ENCODE peak calls at places on chromosomes 13 and 19, in six cellular contexts. Z is neuronal stem cell, I is mesenchymal stem cell, U is IMR-90, W is H9, B is H1. C is an unnamed sample. For H3K27me3, the result is how much of the 10 kb centered on the place peaks cover.

GRCh38 chr13:23506821-23507210 is 63.4 kb upstream of the TNFRSF19 start:
- DNase-seq in Z (no peak), I (peak), U (peak), W (no peak), B (no peak), C (no peak)

GRCh38 chr13:97257228-97257755 is 35.2 kb downstream of the MBNL2 start:
- DNase-seq in Z (no peak), I (no peak), U (no peak), W (no peak), B (no peak), C (peak)

GRCh38 chr13:49546559-49546958 is 38.8 kb downstream of the RCBTB1 start:
- DNase-seq in Z (no peak), I (no peak), U (no peak), W (no peak), B (no peak), C (no peak)

GRCh38 chr19:48397263-48397635 is 3.8 kb downstream of the GRIN2D start:
- DNase-seq in Z (no peak), I (no peak), U (no peak), W (no peak), B (no peak), C (no peak)

GRCh38 chr19:590396-590745 is 690 bp downstream of the HCN2 start:
- DNase-seq in Z (no peak), I (no peak), U (peak), W (no peak), B (no peak), C (peak)

GRCh38 chr19:55678121-55678671 is 3.2 kb downstream of the EPN1 start:
- DNase-seq in Z (no peak), I (no peak), U (no peak), W (no peak), B (no peak), C (no peak)

GRCh38 chr19:6088677-6089063 is 21.6 kb downstream of the RFX2 start:
- DNase-seq in Z (no peak), I (peak), U (peak), W (no peak), B (no peak), C (peak)

GRCh38 chr19:10670187-10670586 is 16.0 kb downstream of the ILF3 start:
- DNase-seq in Z (no peak), I (no peak), U (no peak), W (no peak), B (no peak), C (no peak)

GRCh38 chr13:32496574-32497160 is 41.9 kb downstream of the N4BP2L2 start:
- DNase-seq in Z (no peak), I (no peak), U (no peak), W (no peak), B (no peak), C (peak)

GRCh38 chr13:38872693-38873092 is 117.9 kb downstream of the STOML3 start:
- DNase-seq in Z (peak), I (peak), U (peak), W (peak), B (peak), C (peak)

DNA sequence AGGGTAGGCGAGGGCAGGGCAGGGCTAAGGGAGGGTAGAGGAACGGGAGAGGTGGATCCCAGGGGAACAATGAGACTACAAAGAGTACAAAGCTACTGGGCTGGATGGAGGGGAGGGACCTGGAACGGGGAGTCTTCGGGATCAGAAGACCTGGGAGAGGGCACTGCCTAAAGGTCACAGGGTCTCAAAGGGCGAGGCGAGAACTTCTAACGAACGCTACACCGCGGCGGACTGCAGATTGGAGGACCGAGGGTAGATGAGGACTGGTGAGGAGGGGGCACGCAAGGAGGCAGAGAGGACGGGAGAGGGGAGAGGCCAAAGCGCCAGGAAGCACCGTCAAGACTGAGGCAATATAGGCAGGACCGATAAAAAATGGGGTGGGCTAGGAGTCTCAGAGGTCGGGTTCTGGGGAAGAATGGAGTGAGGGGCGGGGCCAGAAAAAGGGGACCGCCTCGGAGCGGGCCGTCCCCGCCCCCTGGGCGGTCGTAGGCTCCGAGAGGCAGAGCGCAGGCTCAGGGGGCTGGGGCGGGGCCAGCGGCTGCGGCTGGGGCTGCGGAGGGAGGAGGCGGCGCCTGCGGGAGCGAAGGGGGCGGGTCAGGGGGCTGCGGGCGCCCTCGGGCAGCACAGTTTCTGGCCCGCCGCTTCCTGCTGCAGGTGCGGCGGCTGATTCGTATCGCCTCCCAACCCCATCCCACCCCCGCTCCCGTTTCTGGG is 1.3 kb upstream of the KCNC3 start:
- DNase-seq in Z (peak), I (no peak), U (peak), W (peak), B (peak), C (peak)
- H3K27me3 ChIP-seq in Z (under half), I (half or more), U (under half), W (under half), B (under half), C (under half)

DNA sequence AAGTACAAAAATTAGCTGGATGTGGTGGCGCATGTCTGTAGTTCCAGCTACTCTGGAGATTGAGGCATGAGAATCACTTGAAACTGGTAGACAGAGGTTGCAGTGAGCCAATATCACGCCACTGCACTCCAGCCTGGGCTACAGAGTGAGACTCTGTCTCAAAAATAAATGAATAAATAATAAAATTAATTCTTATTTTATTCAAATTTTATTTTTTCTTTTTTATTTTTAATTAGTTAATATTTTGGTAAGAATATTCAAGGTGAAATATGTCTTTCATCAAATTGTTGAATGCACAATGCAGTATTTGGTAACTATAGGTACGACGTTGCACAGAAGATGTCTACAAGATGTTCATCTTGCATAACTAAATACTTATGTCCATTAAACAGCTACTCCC is 110.6 kb upstream of the ATXN8OS start:
- DNase-seq in Z (no peak), I (no peak), U (no peak), W (no peak), B (no peak), C (no peak)
- H3K14ac ChIP-seq in Z (no peak), I (no peak), U (no peak), W (no peak), B (no peak), C (no peak)

GRCh38 chr13:76709851-76710250 is 176.4 kb downstream of the KCTD12 start:
- DNase-seq in Z (no peak), I (no peak), U (peak), W (no peak), B (no peak), C (no peak)
- H2BK120ac ChIP-seq in Z (no peak), I (no peak), U (peak), W (no peak), B (no peak), C (no peak)

DNA sequence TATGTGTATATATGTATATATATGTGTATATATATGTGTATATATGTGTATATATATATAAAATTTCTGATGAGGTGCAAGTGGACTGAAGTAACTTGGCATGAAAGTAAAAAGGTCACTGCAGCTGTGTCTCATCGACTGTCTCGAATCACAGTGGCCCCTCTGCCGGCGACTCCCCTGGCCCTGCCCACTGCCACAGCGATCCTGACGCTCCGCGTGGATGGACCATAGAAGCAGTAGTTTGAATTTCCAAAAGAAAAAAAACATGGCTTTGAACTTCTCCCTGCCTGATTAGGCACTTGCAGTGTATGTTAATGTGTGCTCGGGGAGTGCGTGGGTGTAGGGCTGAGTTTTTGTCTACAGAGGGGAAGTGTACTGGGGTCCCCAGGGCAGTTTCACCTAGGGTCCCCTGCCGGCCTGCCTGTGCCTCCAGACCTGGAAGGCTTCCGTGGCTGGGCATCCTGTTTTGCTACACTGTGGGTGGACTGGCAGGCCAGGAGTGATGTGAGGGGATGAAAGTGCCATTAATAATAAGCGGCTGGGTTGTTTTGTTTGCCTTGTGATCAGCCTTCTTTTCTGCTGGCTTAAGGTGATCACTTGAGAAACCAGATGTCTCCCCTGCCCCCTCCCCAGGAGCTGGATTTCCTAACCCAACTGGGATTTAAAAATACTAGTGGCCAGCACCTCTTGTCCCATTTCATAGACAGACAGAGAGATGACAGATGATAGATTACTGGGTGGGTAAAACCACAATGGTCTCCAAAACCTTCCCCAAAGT is 10.7 kb downstream of the ZIC5 start:
- DNase-seq in Z (no peak), I (no peak), U (no peak), W (no peak), B (no peak), C (no peak)
- H3K27me3 ChIP-seq in Z (under half), I (under half), U (half or more), W (under half), B (under half), C (half or more)

GRCh38 chr13:47822036-47822435 is 179.0 kb downstream of the SUCLA2 start:
- DNase-seq in Z (no peak), I (no peak), U (no peak), W (no peak), B (no peak), C (peak)

GRCh38 chr13:47813683-47814082 is 187.4 kb downstream of the SUCLA2 start:
- DNase-seq in Z (no peak), I (no peak), U (no peak), W (no peak), B (no peak), C (no peak)

GRCh38 chr13:47816835-47817234 is 184.2 kb downstream of the SUCLA2 start:
- DNase-seq in Z (peak), I (no peak), U (no peak), W (no peak), B (no peak), C (no peak)
- H3K14ac ChIP-seq in Z (no peak), I (no peak), U (no peak), W (no peak), B (no peak), C (no peak)

GRCh38 chr13:50840327-50840726 is 3.2 kb downstream of the DLEU7 start:
- DNase-seq in Z (no peak), I (no peak), U (no peak), W (no peak), B (no peak), C (no peak)

GRCh38 chr13:50838031-50838430 is 5.5 kb downstream of the DLEU7 start:
- DNase-seq in Z (no peak), I (no peak), U (no peak), W (no peak), B (no peak), C (no peak)

GRCh38 chr13:50842711-50843255 is 709 bp downstream of the DLEU7 start:
- DNase-seq in Z (no peak), I (no peak), U (no peak), W (peak), B (peak), C (no peak)

GRCh38 chr13:50842246-50842645 is 1.2 kb downstream of the DLEU7 start:
- DNase-seq in Z (no peak), I (no peak), U (no peak), W (no peak), B (no peak), C (no peak)

DNA sequence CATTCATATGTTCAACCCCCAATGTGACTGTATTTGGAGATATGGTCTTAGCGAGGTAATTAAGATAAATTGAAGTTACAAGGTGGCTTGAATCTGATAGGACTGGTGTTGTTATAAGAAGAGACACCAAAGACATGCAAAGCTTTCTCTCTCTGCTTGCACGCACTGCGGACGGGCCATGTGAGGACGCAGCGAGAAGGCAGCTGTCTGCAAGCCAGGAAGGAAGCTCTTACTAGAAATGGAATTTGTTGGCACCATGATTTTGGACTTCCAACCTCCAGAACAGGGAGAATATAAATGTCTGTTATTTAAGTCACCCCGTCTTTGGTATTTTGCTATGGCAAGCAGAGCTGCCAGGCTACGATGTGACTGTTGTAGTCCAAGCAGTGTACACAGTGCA is 4.8 kb downstream of the DLEU7 start:
- DNase-seq in Z (no peak), I (no peak), U (no peak), W (no peak), B (no peak), C (no peak)
- H2BK120ac ChIP-seq in Z (no peak), I (no peak), U (no peak), W (no peak), B (no peak), C (no peak)

DNA sequence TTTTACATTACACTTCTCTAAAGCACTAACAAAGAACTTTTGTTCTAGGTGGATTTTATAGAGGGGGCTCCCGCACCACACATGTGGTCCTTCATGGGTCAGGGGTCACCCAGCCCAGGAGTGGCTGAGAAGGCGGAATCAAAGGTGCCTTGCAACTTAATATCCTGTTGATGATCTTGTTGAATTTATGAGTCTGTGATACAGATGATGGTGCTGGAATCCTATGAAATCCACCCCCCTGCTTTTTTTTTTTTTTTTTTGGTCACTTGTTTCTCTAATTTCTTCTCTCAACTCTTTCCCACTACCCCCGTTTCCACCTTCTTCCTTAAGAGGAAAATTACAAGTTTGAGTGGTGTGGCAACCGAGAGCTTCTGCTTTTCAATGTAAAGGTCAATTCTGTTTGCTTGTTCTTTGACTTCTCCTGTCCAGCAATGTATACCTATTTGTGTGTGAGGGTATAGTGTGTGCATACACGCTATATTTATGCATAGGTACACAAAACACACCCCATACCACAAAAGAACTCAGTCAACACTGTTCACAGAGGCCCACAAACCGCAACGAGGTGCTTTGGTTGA is 4.2 kb upstream of the ZIC2 start:
- DNase-seq in Z (no peak), I (no peak), U (no peak), W (no peak), B (peak), C (no peak)
- H3K27me3 ChIP-seq in Z (under half), I (under half), U (half or more), W (under half), B (under half), C (half or more)

DNA sequence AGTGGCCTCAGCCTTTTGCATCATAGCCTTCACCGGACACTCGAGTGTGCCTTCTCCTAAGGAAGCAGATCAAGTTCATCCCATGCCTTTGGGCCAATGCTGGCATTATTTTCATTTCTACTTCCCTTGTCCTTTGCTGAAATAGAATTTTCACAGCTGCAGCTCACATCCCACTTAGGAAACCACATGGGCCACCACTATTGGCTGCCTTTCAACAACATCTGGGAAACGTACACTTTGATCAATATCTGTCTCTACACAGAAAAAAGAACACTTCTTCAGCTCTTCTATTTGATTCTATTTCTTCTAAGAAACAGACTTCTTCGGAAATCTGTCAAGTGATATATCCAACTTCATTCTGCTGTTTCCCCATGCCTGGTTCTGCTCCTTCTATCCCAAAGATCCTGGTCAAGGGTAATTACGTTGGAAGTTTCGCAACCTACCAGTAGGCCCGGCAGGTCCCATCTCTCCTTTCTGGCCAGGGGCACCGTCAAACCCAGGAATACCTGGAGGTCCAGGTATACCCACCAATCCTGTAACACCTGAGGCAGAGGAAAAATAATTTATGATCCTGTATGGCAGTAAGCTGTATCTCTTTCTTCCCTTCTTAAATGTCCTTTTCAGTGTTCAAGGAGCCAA is 143.8 kb downstream of the COL4A1 start:
- DNase-seq in Z (no peak), I (no peak), U (no peak), W (no peak), B (no peak), C (peak)
- H3K14ac ChIP-seq in Z (no peak), I (no peak), U (no peak), W (no peak), B (no peak), C (no peak)